ENCODE peak calls at places on chromosome 17, in eight cellular contexts. D is left cardiac atrium, Z is HFFc6, B is ACHN, F is GM10248, S is NB4, X is AG08395, A is left lung. Q is an unnamed sample.

GRCh38 chr17:8606415-8606814 is 24.1 kb downstream of the MYH10 start:
- DNase-seq in F (no peak), A (no peak), D (no peak), Z (no peak), S (no peak), B (no peak), X (peak), Q (no peak)

GRCh38 chr17:7043544-7044268 is at the start of gene SLC16A11:
- DNase-seq in F (peak), S (peak), D (peak), X (peak), B (peak), Z (no peak), A (peak), Q (no peak)

GRCh38 chr17:9151091-9151490 is 129.8 kb downstream of the NTN1 start:
- DNase-seq in A (no peak), D (no peak), Z (no peak), B (no peak), X (no peak), F (no peak), S (no peak), Q (no peak)

GRCh38 chr17:38564869-38565268 is 40.9 kb downstream of the SRCIN1 start:
- DNase-seq in Z (no peak), A (no peak), F (no peak), D (no peak), S (no peak), X (no peak), B (no peak), Q (no peak)

GRCh38 chr17:29982991-29983390 is 41.6 kb downstream of the EFCAB5 start:
- DNase-seq in Z (no peak), S (no peak), A (no peak), X (no peak), D (no peak), F (no peak), B (no peak), Q (no peak)

GRCh38 chr17:2222901-2223616 is 80.5 kb downstream of the SMG6 start:
- DNase-seq in A (no peak), B (no peak), Z (peak), X (peak), D (peak), S (no peak), F (peak), Q (no peak)

GRCh38 chr17:79211061-79211770 is 136.6 kb downstream of the ENGASE start:
- DNase-seq in B (no peak), S (no peak), F (no peak), X (no peak), A (peak), D (no peak), Z (no peak), Q (no peak)

GRCh38 chr17:40068917-40069750 is 6.4 kb downstream of the THRA start:
- DNase-seq in F (peak), Z (peak), A (peak), D (peak), B (peak), X (peak), S (peak), Q (peak)

Q was measured in RWPE2.